ENCODE peak calls at places on chromosomes 12 and 14, in nine cellular contexts. Z, C, T, E, G, O, N, R and A are unnamed samples.

GRCh38 chr14:55005071-55005470 is 21.8 kb downstream of the WDHD1 start:
- DNase-seq in Z (no peak), C (no peak), T (no peak), E (no peak), G (no peak), O (no peak), N (no peak), R (no peak), A (no peak)

GRCh38 chr14:93231129-93231979 is 24.3 kb downstream of the UBR7 start:
- DNase-seq in Z (no peak), C (no peak), T (no peak), E (no peak), G (no peak), O (no peak), N (no peak), R (no peak), A (no peak)

GRCh38 chr12:24562761-24563392 is 386.0 kb downstream of the BCAT1 start:
- DNase-seq in Z (peak), C (peak), T (no peak), E (no peak), G (peak), O (no peak), N (peak), R (no peak), A (peak)

GRCh38 chr12:100877776-100878175 is 83.2 kb downstream of the ANO4 start:
- DNase-seq in Z (peak), C (no peak), T (no peak), E (no peak), G (peak), O (no peak), N (no peak), R (no peak), A (no peak)

GRCh38 chr12:80422549-80422948 is 21.5 kb upstream of the PTPRQ start:
- DNase-seq in Z (no peak), C (no peak), T (no peak), E (no peak), G (no peak), O (no peak), N (no peak), R (no peak), A (no peak)

GRCh38 chr14:95294834-95295599 is 24.7 kb downstream of the CLMN start:
- DNase-seq in Z (no peak), C (no peak), T (no peak), E (peak), G (no peak), O (no peak), N (no peak), R (peak), A (no peak)

GRCh38 chr12:48937170-48937569 is 11.9 kb upstream of the FKBP11 start:
- DNase-seq in Z (peak), C (no peak), T (no peak), E (no peak), G (no peak), O (no peak), N (no peak), R (no peak), A (no peak)

GRCh38 chr14:98006008-98006407 is 1208.8 kb downstream of the VRK1 start:
- DNase-seq in Z (no peak), C (no peak), T (no peak), E (no peak), G (no peak), O (no peak), N (no peak), R (no peak), A (no peak)

GRCh38 chr14:54312166-54312801 is 84.5 kb upstream of the CDKN3 start:
- DNase-seq in Z (peak), C (no peak), T (no peak), E (peak), G (no peak), O (no peak), N (no peak), R (no peak), A (no peak)

GRCh38 chr12:22640851-22641250 is 15.9 kb downstream of the ETNK1 start:
- DNase-seq in Z (no peak), C (no peak), T (no peak), E (no peak), G (no peak), O (no peak), N (no peak), R (no peak), A (no peak)

GRCh38 chr14:99821519-99822165 is 28.4 kb downstream of the EML1 start:
- DNase-seq in Z (no peak), C (peak), T (peak), E (no peak), G (no peak), O (no peak), N (no peak), R (no peak), A (no peak)

GRCh38 chr14:75175677-75176141 is 703 bp downstream of the TMED10 start:
- DNase-seq in Z (no peak), C (no peak), T (no peak), E (peak), G (no peak), O (no peak), N (no peak), R (no peak), A (no peak)

GRCh38 chr12:87760943-87761342 is 268.3 kb downstream of the C12orf50 start:
- DNase-seq in Z (no peak), C (no peak), T (no peak), E (no peak), G (no peak), O (no peak), N (no peak), R (no peak), A (no peak)

GRCh38 chr12:49928476-49928875 is 22.1 kb upstream of the AQP2 start:
- DNase-seq in Z (no peak), C (peak), T (no peak), E (no peak), G (no peak), O (no peak), N (peak), R (no peak), A (no peak)

GRCh38 chr12:113230315-113231274 is 9.3 kb downstream of the TPCN1 start:
- DNase-seq in Z (no peak), C (no peak), T (no peak), E (no peak), G (no peak), O (peak), N (peak), R (peak), A (no peak)

GRCh38 chr14:42045393-42045792 is 438.7 kb downstream of the LRFN5 start:
- DNase-seq in Z (no peak), C (no peak), T (no peak), E (no peak), G (no peak), O (no peak), N (no peak), R (no peak), A (no peak)

GRCh38 chr12:113980537-113981337 is 14.6 kb upstream of the RBM19 start:
- DNase-seq in Z (peak), C (peak), T (peak), E (peak), G (peak), O (no peak), N (no peak), R (peak), A (no peak)

GRCh38 chr12:105580841-105581352 is 250.4 kb downstream of the C12orf75 start:
- DNase-seq in Z (no peak), C (no peak), T (no peak), E (peak), G (no peak), O (no peak), N (no peak), R (no peak), A (no peak)

GRCh38 chr12:123813349-123813748 is 51.2 kb downstream of the DNAH10 start:
- DNase-seq in Z (no peak), C (no peak), T (no peak), E (no peak), G (no peak), O (no peak), N (no peak), R (no peak), A (no peak)

GRCh38 chr14:63910593-63911363 is 58.0 kb downstream of the SYNE2 start:
- DNase-seq in Z (no peak), C (no peak), T (no peak), E (no peak), G (no peak), O (no peak), N (no peak), R (no peak), A (no peak)

GRCh38 chr14:51262868-51263267 is 22.8 kb downstream of the TMX1 start:
- DNase-seq in Z (no peak), C (no peak), T (no peak), E (no peak), G (no peak), O (no peak), N (no peak), R (no peak), A (no peak)

GRCh38 chr12:24463392-24463791 is 485.5 kb downstream of the BCAT1 start:
- DNase-seq in Z (no peak), C (no peak), T (no peak), E (no peak), G (no peak), O (no peak), N (no peak), R (no peak), A (no peak)

GRCh38 chr14:104150201-104151027 is 12.0 kb downstream of the KIF26A start:
- DNase-seq in Z (peak), C (no peak), T (no peak), E (no peak), G (no peak), O (no peak), N (no peak), R (no peak), A (no peak)

GRCh38 chr12:11853126-11853525 is 203.7 kb downstream of the ETV6 start:
- DNase-seq in Z (no peak), C (no peak), T (no peak), E (no peak), G (no peak), O (no peak), N (no peak), R (no peak), A (no peak)

GRCh38 chr14:68938515-68939423 is 40.3 kb downstream of the ACTN1 start:
- DNase-seq in Z (no peak), C (no peak), T (no peak), E (no peak), G (no peak), O (peak), N (no peak), R (peak), A (no peak)

GRCh38 chr14:91108941-91109611 is 4.8 kb upstream of the DGLUCY start:
- DNase-seq in Z (no peak), C (peak), T (peak), E (no peak), G (no peak), O (peak), N (no peak), R (no peak), A (no peak)

GRCh38 chr12:75528272-75528671 is 16.9 kb upstream of the KRR1 start:
- DNase-seq in Z (no peak), C (no peak), T (no peak), E (no peak), G (no peak), O (no peak), N (no peak), R (no peak), A (no peak)

GRCh38 chr12:21552983-21553673 is 27.0 kb downstream of the SPX start:
- DNase-seq in Z (no peak), C (no peak), T (no peak), E (no peak), G (no peak), O (no peak), N (no peak), R (no peak), A (no peak)

GRCh38 chr12:52341066-52341580 is 19.9 kb upstream of the KRT83 start:
- DNase-seq in Z (no peak), C (no peak), T (no peak), E (no peak), G (no peak), O (no peak), N (peak), R (no peak), A (no peak)
- TF ChIP-seq POLR2AphosphoS5 in Z (no peak), C (no peak), T (no peak), E (no peak), G (no peak), O (no peak), N (no peak), R (no peak), A (no peak)

GRCh38 chr12:58557156-58557555 is 363.1 kb downstream of the LRIG3 start:
- DNase-seq in Z (no peak), C (no peak), T (no peak), E (no peak), G (no peak), O (no peak), N (no peak), R (no peak), A (no peak)
- TF ChIP-seq POLR2AphosphoS5 in Z (no peak), C (no peak), T (no peak), E (no peak), G (no peak), O (no peak), N (no peak), R (no peak), A (no peak)

GRCh38 chr14:103136076-103136340 is 12.7 kb downstream of the TNFAIP2 start:
- DNase-seq in Z (no peak), C (no peak), T (no peak), E (no peak), G (no peak), O (no peak), N (no peak), R (no peak), A (no peak)
- TF ChIP-seq POLR2AphosphoS5 in Z (no peak), C (no peak), T (no peak), E (no peak), G (no peak), O (no peak), N (no peak), R (no peak), A (no peak)

DNA sequence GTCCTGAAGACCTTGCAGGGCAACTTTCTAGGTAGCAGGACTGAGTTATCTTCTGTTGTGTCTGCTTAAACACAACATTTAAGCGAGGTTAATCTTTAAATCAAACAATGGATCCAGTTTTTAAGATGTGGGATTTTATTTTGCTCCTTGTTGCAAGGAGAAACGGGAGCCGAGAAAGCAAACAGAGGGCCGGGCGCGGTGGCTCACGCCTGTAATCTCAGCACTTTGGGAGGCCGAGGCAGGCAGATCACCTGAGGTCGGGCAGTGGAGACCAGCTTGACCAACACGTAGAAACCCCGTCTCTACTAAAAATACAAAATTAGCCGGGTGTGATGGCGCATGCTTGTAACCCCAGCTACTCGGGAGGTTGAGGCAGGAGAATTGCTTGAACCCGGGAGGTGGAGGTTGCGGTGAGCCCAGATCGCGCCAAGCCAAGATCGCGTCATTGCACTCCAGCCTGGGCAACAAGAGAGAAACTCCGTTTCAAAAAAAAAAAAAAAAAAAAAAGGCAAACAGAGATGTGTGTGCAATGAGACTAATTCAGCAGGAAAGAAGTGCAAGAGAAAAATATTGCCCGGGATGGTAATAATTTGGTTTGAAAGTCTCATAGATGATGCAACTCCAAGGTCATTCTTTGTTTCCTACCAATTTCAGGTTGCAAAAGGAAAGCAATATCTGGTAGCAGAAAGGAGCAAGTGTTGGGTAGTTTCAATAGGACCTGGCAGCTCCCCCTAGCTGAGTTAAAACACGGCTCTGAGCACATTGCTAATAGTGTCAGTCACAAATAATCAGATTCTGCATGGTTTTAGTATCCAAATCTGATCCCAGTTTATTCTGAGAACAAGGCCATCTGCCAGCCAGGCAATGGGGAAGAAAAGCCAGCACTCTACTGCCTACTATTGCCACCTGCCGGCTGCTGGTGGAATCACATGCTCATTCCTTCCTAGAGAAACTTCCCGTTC is 141.4 kb downstream of the PPM1H start:
- DNase-seq in Z (peak), C (peak), T (peak), E (peak), G (no peak), O (peak), N (peak), R (peak), A (no peak)
- TF ChIP-seq POLR2AphosphoS5 in Z (no peak), C (no peak), T (no peak), E (no peak), G (no peak), O (no peak), N (no peak), R (no peak), A (no peak)

GRCh38 chr14:31884238-31884637 is 192.9 kb upstream of the ARHGAP5 start:
- DNase-seq in Z (no peak), C (no peak), T (no peak), E (no peak), G (no peak), O (no peak), N (no peak), R (no peak), A (no peak)

GRCh38 chr14:31881531-31882310 is 195.4 kb upstream of the ARHGAP5 start:
- DNase-seq in Z (no peak), C (no peak), T (no peak), E (no peak), G (no peak), O (no peak), N (no peak), R (no peak), A (no peak)

GRCh38 chr14:31886161-31886835 is 190.8 kb upstream of the ARHGAP5 start:
- DNase-seq in Z (no peak), C (no peak), T (no peak), E (no peak), G (no peak), O (no peak), N (no peak), R (no peak), A (no peak)

GRCh38 chr14:31887929-31888580 is 189.0 kb upstream of the ARHGAP5 start:
- DNase-seq in Z (no peak), C (no peak), T (no peak), E (no peak), G (no peak), O (no peak), N (no peak), R (no peak), A (no peak)

DNA sequence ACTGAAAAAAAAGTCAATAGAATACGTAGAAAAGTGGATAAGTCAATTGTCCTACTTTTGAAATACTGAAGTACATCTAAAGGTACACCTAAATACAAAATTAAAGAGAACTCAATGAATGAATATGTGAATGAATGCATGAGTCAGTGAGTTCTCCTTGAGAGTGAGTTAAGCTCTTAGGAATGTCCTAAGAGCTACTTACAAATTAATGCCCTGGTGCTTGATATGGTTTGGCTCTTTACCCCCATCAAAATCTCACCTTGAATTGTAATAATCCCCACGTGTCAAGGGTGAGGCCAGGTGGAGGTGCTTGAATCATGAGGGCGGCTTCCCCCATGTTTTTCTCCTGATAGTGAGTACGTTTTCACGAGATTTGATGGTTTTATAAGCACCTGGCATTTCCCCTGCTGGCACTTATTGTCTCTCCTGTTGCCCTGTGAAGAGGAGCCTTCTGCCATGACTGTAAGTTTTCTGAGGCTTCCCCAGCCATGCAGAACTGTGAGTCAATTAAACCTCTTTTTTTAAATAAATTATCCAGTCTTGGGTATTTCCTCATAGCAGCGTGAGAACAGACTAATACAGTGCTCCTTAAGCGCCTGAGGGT is 192.2 kb upstream of the ARHGAP5 start:
- DNase-seq in Z (no peak), C (no peak), T (no peak), E (no peak), G (no peak), O (no peak), N (no peak), R (no peak), A (no peak)
- TF ChIP-seq POLR2AphosphoS5 in Z (no peak), C (no peak), T (no peak), E (no peak), G (no peak), O (no peak), N (no peak), R (no peak), A (no peak)